ENCODE peak calls at places on chromosomes 16 and 17, in four cellular contexts. I is A673; S is CD8-positive, alpha-beta T cell; L is breast epithelium. A is an unnamed sample. For H3K36me3, the result is how much of the 10 kb centered on the place peaks cover.

GRCh38 chr17:79914813-79915740 is 75.8 kb upstream of the CBX4 start:
- DNase-seq in I (no peak), S (no peak), L (no peak), A (no peak)

GRCh38 chr16:89152831-89153700 is 18.5 kb upstream of the CDH15 start:
- DNase-seq in I (peak), S (no peak), L (no peak), A (no peak)

GRCh38 chr16:19859603-19860002 is 25.0 kb downstream of the GPRC5B start:
- DNase-seq in I (no peak), S (no peak), L (no peak), A (no peak)

GRCh38 chr17:40564195-40564882 is 933 bp downstream of the CCR7 start:
- DNase-seq in I (no peak), S (peak), L (no peak), A (no peak)

GRCh38 chr16:9836118-9836736 is 346.0 kb downstream of the GRIN2A start:
- DNase-seq in I (peak), S (no peak), L (no peak), A (no peak)

GRCh38 chr16:67197704-67198103 is 1.2 kb upstream of the ELMO3 start:
- DNase-seq in I (no peak), S (no peak), L (no peak), A (no peak)

GRCh38 chr16:57264950-57265371 is 19.5 kb downstream of the PLLP start:
- DNase-seq in I (no peak), S (peak), L (peak), A (no peak)

GRCh38 chr17:77141846-77142449 is 1.2 kb downstream of the SEC14L1 start:
- DNase-seq in I (no peak), S (no peak), L (no peak), A (no peak)

GRCh38 chr17:77558846-77559626 is 399.5 kb upstream of the TNRC6C start:
- DNase-seq in I (no peak), S (no peak), L (no peak), A (no peak)

GRCh38 chr17:1683489-1683888 is 1.2 kb downstream of the PRPF8 start:
- DNase-seq in I (no peak), S (no peak), L (no peak), A (no peak)
- H3K36me3 ChIP-seq in I (half or more), S (under half), L (under half), A (under half)

GRCh38 chr16:81457326-81458133 is 12.9 kb downstream of the CMIP start:
- DNase-seq in I (no peak), S (no peak), L (no peak), A (no peak)

GRCh38 chr16:81458827-81459598 is 14.4 kb downstream of the CMIP start:
- DNase-seq in I (no peak), S (no peak), L (no peak), A (no peak)

GRCh38 chr16:81460075-81460474 is 15.5 kb downstream of the CMIP start:
- DNase-seq in I (no peak), S (no peak), L (no peak), A (no peak)

GRCh38 chr16:81456523-81457325 is 12.1 kb downstream of the CMIP start:
- DNase-seq in I (no peak), S (no peak), L (no peak), A (no peak)

GRCh38 chr16:81458149-81458669 is 13.6 kb downstream of the CMIP start:
- DNase-seq in I (no peak), S (no peak), L (no peak), A (no peak)
- H3K27ac ChIP-seq in I (no peak), S (no peak), L (no peak), A (no peak)

DNA sequence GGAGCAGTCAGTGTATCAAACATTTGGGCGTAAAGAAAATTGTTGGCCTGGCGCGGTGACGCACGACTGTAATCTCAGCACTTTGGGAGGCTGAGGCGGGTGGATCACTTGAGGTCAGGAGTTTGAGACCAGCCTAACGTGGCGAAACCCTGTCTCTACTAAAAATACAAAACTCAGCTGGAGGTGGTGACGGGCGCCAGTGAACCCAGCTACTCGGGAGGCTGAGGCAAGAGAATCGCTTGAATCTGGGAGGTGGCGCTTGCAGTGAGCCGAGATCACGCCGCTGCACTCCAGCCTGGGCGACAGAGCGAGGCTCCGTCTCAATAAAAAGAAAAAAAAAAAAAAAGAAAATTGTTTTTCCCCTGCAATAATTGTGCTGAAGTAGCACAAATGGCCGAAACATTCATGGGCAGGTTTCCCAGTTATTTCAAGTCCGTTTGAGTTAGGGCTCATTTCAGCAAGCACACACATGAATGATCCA is 1.4 kb downstream of the GCSH start:
- DNase-seq in I (no peak), S (no peak), L (no peak), A (no peak)
- H3K4me3 ChIP-seq in I (peak), S (no peak), L (peak), A (peak)

DNA sequence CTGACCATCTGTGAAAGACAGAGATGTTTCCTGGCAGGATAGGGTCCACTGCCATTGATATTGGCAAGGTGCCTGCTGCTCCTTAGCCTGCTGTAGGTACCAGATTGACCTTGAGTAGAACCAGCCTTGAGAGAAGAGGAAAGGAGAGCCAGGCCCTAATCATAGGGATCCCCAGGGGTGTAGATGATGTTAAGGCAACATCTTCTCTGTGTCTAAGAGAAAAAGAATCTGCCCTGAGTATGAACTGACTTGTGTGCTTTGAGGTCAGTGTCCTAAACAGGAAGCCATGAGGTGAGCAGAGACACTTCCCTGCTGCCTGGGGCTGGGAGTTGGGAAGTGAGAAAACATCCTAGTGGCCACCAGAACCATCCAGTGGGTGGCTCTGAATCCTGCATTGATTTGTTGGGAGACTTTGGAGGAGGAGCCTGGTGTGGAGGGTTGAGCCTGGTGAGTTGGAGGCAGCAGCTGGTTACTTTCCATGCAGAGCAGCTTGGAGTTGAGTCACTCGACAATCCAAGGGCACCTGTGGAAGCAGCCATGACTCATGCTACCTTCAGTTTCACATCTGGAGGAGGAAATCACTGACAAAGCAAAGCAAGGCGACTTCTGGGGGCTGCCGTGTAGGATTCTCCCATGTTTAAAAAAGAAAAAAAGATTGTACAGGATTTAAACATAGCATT is 47.8 kb downstream of the BMERB1 start:
- DNase-seq in I (peak), S (no peak), L (peak), A (peak)
- H3K36me3 ChIP-seq in I (under half), S (under half), L (under half), A (under half)

GRCh38 chr16:27319257-27319965 is 5.6 kb downstream of the IL4R start:
- DNase-seq in I (no peak), S (no peak), L (no peak), A (no peak)

GRCh38 chr16:27318399-27319256 is 4.9 kb downstream of the IL4R start:
- DNase-seq in I (no peak), S (peak), L (peak), A (no peak)

GRCh38 chr16:27317320-27317719 is 3.5 kb downstream of the IL4R start:
- DNase-seq in I (no peak), S (no peak), L (peak), A (no peak)

GRCh38 chr16:27316038-27316680 is 2.4 kb downstream of the IL4R start:
- DNase-seq in I (no peak), S (no peak), L (peak), A (no peak)

GRCh38 chr16:27317738-27318398 is 4.1 kb downstream of the IL4R start:
- DNase-seq in I (no peak), S (no peak), L (peak), A (no peak)
- H3K27ac ChIP-seq in I (no peak), S (peak), L (peak), A (no peak)

GRCh38 chr16:85615014-85615851 is 2.1 kb downstream of the GSE1 start:
- DNase-seq in I (peak), S (peak), L (peak), A (no peak)

GRCh38 chr16:85614338-85615013 is 1.4 kb downstream of the GSE1 start:
- DNase-seq in I (no peak), S (peak), L (no peak), A (no peak)

GRCh38 chr16:85612191-85612800 is 826 bp upstream of the GSE1 start:
- DNase-seq in I (peak), S (no peak), L (peak), A (no peak)

GRCh38 chr16:85612801-85613608 is at the start of gene GSE1:
- DNase-seq in I (peak), S (peak), L (peak), A (peak)

DNA sequence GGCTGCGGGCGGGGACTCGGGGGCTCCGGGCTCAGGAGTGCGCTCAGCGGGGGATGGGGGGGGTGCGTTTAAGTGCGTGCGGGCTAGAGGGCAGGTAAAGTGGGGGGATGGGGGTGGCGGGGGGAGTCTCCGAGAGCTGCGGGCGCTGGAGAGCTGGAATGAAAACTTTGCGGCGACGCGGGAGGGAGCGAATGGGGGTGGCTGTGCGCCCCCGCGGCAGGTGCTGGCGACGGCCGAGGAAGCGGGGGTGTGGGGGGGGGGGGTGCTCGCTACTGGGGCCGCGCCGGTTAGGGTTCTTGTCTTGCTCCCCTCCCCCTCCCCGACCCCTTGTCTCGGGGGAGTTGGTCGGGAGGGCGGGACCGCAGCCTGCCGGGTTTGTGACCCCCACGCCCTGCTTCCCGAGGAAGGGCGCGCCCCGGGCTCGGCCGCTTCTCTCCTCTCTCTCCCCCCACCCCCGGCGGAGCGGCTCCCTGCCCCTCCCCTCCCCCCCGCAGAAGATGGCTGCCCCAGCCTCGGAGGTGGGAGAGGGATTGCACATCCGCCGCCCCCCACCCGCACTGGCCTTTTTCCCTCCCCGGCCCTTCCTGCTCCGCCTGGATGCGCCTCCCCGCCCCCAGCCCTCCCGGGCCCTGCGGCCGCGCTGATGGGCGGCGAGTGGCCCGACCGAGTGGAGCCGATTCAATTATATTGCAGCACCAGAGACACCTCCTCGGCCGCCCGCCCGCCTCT is 651 bp downstream of the GSE1 start:
- DNase-seq in I (peak), S (peak), L (peak), A (no peak)
- H3K4me3 ChIP-seq in I (peak), S (peak), L (peak), A (peak)

GRCh38 chr17:3940965-3941698 is 23.1 kb downstream of the ATP2A3 start:
- DNase-seq in I (no peak), S (no peak), L (no peak), A (no peak)
- H3K36me3 ChIP-seq in I (under half), S (half or more), L (under half), A (under half)

GRCh38 chr16:86101912-86102187 is 202.9 kb downstream of the IRF8 start:
- DNase-seq in I (no peak), S (no peak), L (no peak), A (no peak)
- H3K27ac ChIP-seq in I (no peak), S (no peak), L (no peak), A (no peak)

DNA sequence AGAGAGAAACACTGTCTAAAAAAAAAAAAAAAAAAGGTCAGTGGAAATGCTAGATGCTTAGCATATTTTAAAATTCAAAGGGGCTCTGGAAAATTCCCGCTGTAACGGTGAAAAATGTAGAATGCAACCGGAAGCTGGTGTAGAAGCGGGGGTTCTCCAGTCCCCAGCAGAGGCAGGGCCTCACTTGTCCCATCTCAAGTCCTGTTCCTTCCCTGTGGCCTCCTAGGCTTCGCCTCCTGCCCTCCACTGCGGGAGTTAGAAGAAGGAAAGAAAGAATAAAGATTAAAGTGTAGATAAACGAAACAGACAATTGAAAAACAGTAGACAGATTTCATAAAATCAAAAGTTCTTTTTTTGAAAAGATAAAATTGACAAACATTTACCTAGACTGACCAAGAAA is 14.8 kb upstream of the ZNF287 start:
- DNase-seq in I (no peak), S (no peak), L (no peak), A (no peak)
- H3K4me3 ChIP-seq in I (peak), S (no peak), L (peak), A (no peak)

DNA sequence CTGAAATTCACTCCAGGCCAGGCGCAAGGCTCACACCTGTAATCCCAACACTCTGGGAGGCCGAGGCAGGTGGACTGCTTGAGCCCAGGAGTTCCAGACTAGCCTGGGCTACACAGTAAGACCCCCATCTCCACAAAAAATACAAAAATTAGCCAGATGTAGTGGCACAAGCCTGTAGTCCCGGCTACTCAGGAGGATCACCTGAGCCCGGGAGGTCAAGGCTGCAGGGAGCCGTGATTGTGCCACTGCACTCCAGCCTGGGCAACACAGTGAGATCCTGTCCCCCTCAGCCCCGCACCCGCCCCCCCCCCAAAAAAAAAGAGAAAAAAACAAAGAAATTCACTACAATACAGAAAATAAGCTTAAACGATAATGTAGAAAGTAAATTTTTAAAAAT is 31.5 kb downstream of the MBTPS1 start:
- DNase-seq in I (no peak), S (no peak), L (no peak), A (no peak)
- H3K36me3 ChIP-seq in I (under half), S (half or more), L (under half), A (under half)

A was measured in iPS DF 6.9.